ENCODE peak calls at places on chromosomes 5 and 9, in nine cellular contexts. S is C1 segment of cervical spinal cord; O is activated CD4-positive, alpha-beta T cell treated with anti-CD3 and anti-CD28 coated beads for 24 hours; I is amniotic epithelial cell; H is hippocampal formation; Q is CD8-positive, alpha-beta T cell; U is HTR-8/SVneo; E is stimulated activated CD4-positive, alpha-beta T cell treated with anti-CD3 and anti-CD28 coated beads, Interleukin-1b, Interleukin-23, amount 100 ng/mL, for 1 hour; D is ecto neural progenitor cell. Y is an unnamed sample.

GRCh38 chr5:175059687-175060194 is 335.4 kb downstream of the MSX2 start:
- DNase-seq in E (no peak), S (no peak), D (peak), U (peak), H (peak), I (no peak), Q (no peak), O (no peak), Y (peak)

GRCh38 chr5:142981886-142982820 is 212.0 kb downstream of the ARHGAP26 start:
- DNase-seq in I (peak), D (no peak), Q (no peak), S (peak), H (peak), E (no peak), U (peak), O (no peak), Y (no peak)

GRCh38 chr5:179825655-179826182 is 5.0 kb downstream of the SQSTM1 start:
- DNase-seq in O (no peak), S (no peak), U (no peak), D (no peak), E (no peak), I (no peak), H (no peak), Q (no peak), Y (no peak)

GRCh38 chr9:116646661-116647514 is 40.2 kb upstream of the TRIM32 start:
- DNase-seq in H (peak), U (peak), O (no peak), E (no peak), S (no peak), Q (no peak), D (no peak), I (peak), Y (no peak)

GRCh38 chr5:157915638-157916037 is 56.7 kb upstream of the CLINT1 start:
- DNase-seq in Q (no peak), E (no peak), U (no peak), O (no peak), S (peak), H (peak), D (no peak), I (peak), Y (peak)

GRCh38 chr5:150490754-150491153 is 17.2 kb upstream of the NDST1 start:
- DNase-seq in D (no peak), E (no peak), Q (no peak), O (no peak), H (no peak), U (no peak), I (no peak), S (no peak), Y (no peak)

GRCh38 chr5:150146862-150147579 is 8.6 kb downstream of the PDGFRB start:
- DNase-seq in S (no peak), H (no peak), I (no peak), D (no peak), Q (no peak), O (no peak), E (no peak), U (no peak), Y (peak)

GRCh38 chr5:78644741-78645300 is 3.8 kb downstream of the LHFPL2 start:
- DNase-seq in U (no peak), H (no peak), E (no peak), S (no peak), O (no peak), Q (no peak), D (no peak), I (no peak), Y (no peak)

GRCh38 chr9:135887585-135888050 is 19.7 kb downstream of the CAMSAP1 start:
- DNase-seq in I (no peak), H (no peak), S (no peak), Q (peak), U (no peak), E (no peak), O (peak), D (no peak), Y (no peak)

GRCh38 chr5:110105692-110106091 is 416.0 kb downstream of the MAN2A1 start:
- DNase-seq in Q (no peak), O (no peak), D (no peak), H (no peak), I (peak), E (no peak), U (no peak), S (no peak), Y (no peak)